ENCODE peak calls at places on chromosomes 1 and 21, in seven cellular contexts. C, B, R, X, J, S and K are unnamed samples.

GRCh38 chr1:240149488-240150094 is 57.9 kb downstream of the FMN2 start:
- DNase-seq in J (peak), B (no peak), C (no peak), R (peak), S (peak), X (peak), K (peak)

GRCh38 chr1:25617626-25618432 is 1.2 kb downstream of the MAN1C1 start:
- DNase-seq in S (peak), J (no peak), B (no peak), X (no peak), R (no peak), C (no peak), K (peak)

GRCh38 chr21:26095131-26095530 is 75.4 kb downstream of the APP start:
- DNase-seq in B (no peak), C (no peak), R (no peak), J (no peak), X (no peak), S (no peak), K (no peak)

GRCh38 chr1:67771152-67771551 is 62.1 kb downstream of the GNG12 start:
- DNase-seq in R (peak), X (peak), B (no peak), C (no peak), S (no peak), J (no peak), K (peak)

GRCh38 chr1:7447736-7448135 is 323.4 kb upstream of the VAMP3 start:
- DNase-seq in R (no peak), S (no peak), X (no peak), J (no peak), B (no peak), C (no peak), K (no peak)

GRCh38 chr21:45969921-45970673 is 11.5 kb upstream of the COL6A1 start:
- DNase-seq in S (no peak), B (no peak), J (no peak), C (no peak), R (no peak), X (no peak), K (no peak)

GRCh38 chr1:233038581-233038980 is 88.2 kb downstream of the NTPCR start:
- DNase-seq in C (no peak), R (no peak), S (peak), X (no peak), J (no peak), B (no peak), K (no peak)

GRCh38 chr1:1627261-1627841 is 4.6 kb upstream of the MMP23B start:
- DNase-seq in X (no peak), S (no peak), R (no peak), B (peak), J (no peak), C (no peak), K (no peak)

GRCh38 chr1:200224315-200224714 is 185.5 kb downstream of the ZNF281 start:
- DNase-seq in S (no peak), J (no peak), B (no peak), C (no peak), X (no peak), R (no peak), K (no peak)

GRCh38 chr1:197674286-197674685 is 101.0 kb downstream of the DENND1B start:
- DNase-seq in C (no peak), R (no peak), B (no peak), X (no peak), J (no peak), S (no peak), K (peak)

GRCh38 chr1:200154069-200154767 is 126.7 kb downstream of the NR5A2 start:
- DNase-seq in C (peak), J (no peak), R (no peak), X (peak), B (no peak), S (no peak), K (no peak)

GRCh38 chr1:19163261-19163660 is 46.8 kb downstream of the UBR4 start:
- DNase-seq in R (no peak), B (no peak), J (no peak), S (no peak), C (no peak), X (no peak), K (no peak)

GRCh38 chr1:39381839-39382238 is 109.6 kb upstream of the BMP8A start:
- DNase-seq in C (no peak), B (no peak), S (no peak), J (no peak), X (no peak), R (no peak), K (no peak)

GRCh38 chr1:165444897-165445370 is at the start of gene RXRG:
- DNase-seq in S (peak), X (no peak), B (no peak), C (no peak), J (no peak), R (no peak), K (peak)

GRCh38 chr1:65323246-65323645 is 13.9 kb downstream of the DNAJC6 start:
- DNase-seq in J (no peak), X (peak), R (no peak), S (no peak), B (no peak), C (no peak), K (no peak)

GRCh38 chr1:60283690-60284089 is 210.1 kb upstream of the C1orf87 start:
- DNase-seq in C (no peak), R (no peak), J (peak), S (no peak), X (peak), B (no peak), K (no peak)

GRCh38 chr1:174367892-174368291 is 79.9 kb upstream of the GPR52 start:
- DNase-seq in S (no peak), R (no peak), C (no peak), J (no peak), X (no peak), B (no peak), K (no peak)

GRCh38 chr1:195466639-195467038 is 1141.6 kb downstream of the KCNT2 start:
- DNase-seq in B (no peak), S (no peak), J (no peak), X (no peak), R (no peak), C (no peak), K (no peak)

GRCh38 chr1:109490029-109490933 is 3.6 kb upstream of the CYB561D1 start:
- DNase-seq in J (peak), B (peak), R (peak), S (peak), X (peak), C (no peak), K (peak)

GRCh38 chr1:198657550-198658064 is 18.8 kb downstream of the PTPRC start:
- DNase-seq in X (peak), C (no peak), B (no peak), S (no peak), R (peak), J (no peak), K (no peak)

GRCh38 chr1:101108123-101108522 is 82.5 kb upstream of the DPH5 start:
- DNase-seq in R (no peak), X (no peak), B (no peak), S (no peak), J (no peak), C (no peak), K (no peak)

GRCh38 chr21:45393833-45394638 is 10.9 kb upstream of the COL18A1 start:
- DNase-seq in S (no peak), X (no peak), B (no peak), J (no peak), R (no peak), C (no peak), K (no peak)

GRCh38 chr21:45037986-45038385 is 36.4 kb upstream of the ADARB1 start:
- DNase-seq in J (no peak), B (no peak), S (peak), X (no peak), C (no peak), R (no peak), K (no peak)

GRCh38 chr1:111406325-111406768 is 21.2 kb downstream of the OVGP1 start:
- DNase-seq in J (no peak), X (no peak), C (peak), S (peak), R (no peak), B (no peak), K (peak)

GRCh38 chr1:63790989-63791388 is 17.2 kb downstream of the ROR1 start:
- DNase-seq in R (no peak), J (no peak), S (no peak), X (no peak), B (no peak), C (no peak), K (no peak)

GRCh38 chr21:42818328-42818749 is 61.0 kb downstream of the WDR4 start:
- DNase-seq in X (peak), B (peak), J (peak), C (no peak), R (peak), S (peak), K (peak)

GRCh38 chr1:117147856-117148588 is 26.5 kb upstream of the TRIM45 start:
- DNase-seq in R (peak), S (no peak), B (no peak), X (no peak), J (no peak), C (no peak), K (no peak)

GRCh38 chr1:109895720-109896504 is 14.7 kb upstream of the CSF1 start:
- DNase-seq in S (no peak), C (no peak), J (peak), B (no peak), X (peak), R (no peak), K (no peak)

GRCh38 chr1:73839922-73840321 is 358.1 kb downstream of the LRRIQ3 start:
- DNase-seq in R (peak), S (no peak), J (peak), B (no peak), C (no peak), X (peak), K (peak)

GRCh38 chr1:207824691-207825090 is 72.8 kb downstream of the CD46 start:
- DNase-seq in S (no peak), R (no peak), C (peak), X (peak), B (no peak), J (no peak), K (no peak)

GRCh38 chr21:21101911-21102310 is 103.7 kb downstream of the NCAM2 start:
- DNase-seq in B (no peak), X (peak), J (peak), S (peak), C (no peak), R (no peak), K (peak)

GRCh38 chr1:32992489-32993214 is 28.0 kb upstream of the RNF19B start:
- DNase-seq in C (peak), X (peak), R (peak), J (peak), S (no peak), B (peak), K (peak)

GRCh38 chr1:32991819-32992488 is 27.3 kb upstream of the RNF19B start:
- DNase-seq in C (no peak), S (no peak), R (no peak), J (no peak), B (no peak), X (no peak), K (no peak)

GRCh38 chr1:32993215-32993566 is 28.6 kb upstream of the RNF19B start:
- DNase-seq in S (no peak), B (no peak), R (no peak), X (no peak), J (no peak), C (peak), K (no peak)

GRCh38 chr1:32990887-32991286 is 26.3 kb upstream of the RNF19B start:
- DNase-seq in B (no peak), X (no peak), C (no peak), S (no peak), R (no peak), J (no peak), K (no peak)

DNA sequence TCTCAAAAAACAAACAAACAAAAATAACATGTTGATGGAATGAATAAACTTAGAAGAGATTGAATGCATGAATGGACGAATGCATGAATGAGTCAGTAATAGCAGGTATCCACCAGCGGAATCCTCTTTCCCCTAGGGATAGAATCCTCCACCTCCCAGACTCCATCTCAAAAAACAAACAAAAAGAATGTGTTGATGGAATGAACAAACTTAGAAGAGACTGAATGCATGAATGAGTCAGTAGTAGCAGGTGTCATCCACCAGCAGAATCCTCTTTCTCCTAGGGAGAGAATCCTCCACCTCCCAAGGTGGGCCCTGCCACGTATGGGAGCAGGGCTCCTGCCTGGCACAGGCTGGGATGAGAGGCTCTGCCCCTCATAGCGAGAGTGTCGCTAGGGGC is 26.8 kb upstream of the RNF19B start:
- DNase-seq in C (no peak), S (no peak), X (no peak), R (peak), B (no peak), J (no peak), K (no peak)
- TF ChIP-seq REST in C (no peak), S (no peak), X (no peak), R (no peak), B (no peak), J (no peak), K (no peak)

GRCh38 chr1:147580609-147581008 is 39.3 kb downstream of the BCL9 start:
- DNase-seq in J (no peak), R (no peak), X (no peak), C (no peak), B (no peak), S (no peak), K (no peak)

GRCh38 chr1:147580200-147580557 is 38.9 kb downstream of the BCL9 start:
- DNase-seq in X (no peak), J (no peak), S (no peak), C (no peak), B (no peak), R (no peak), K (no peak)

GRCh38 chr1:147577033-147577773 is 35.9 kb downstream of the BCL9 start:
- DNase-seq in S (no peak), J (no peak), X (no peak), R (no peak), C (no peak), B (no peak), K (no peak)

GRCh38 chr1:147581459-147581858 is 40.2 kb downstream of the BCL9 start:
- DNase-seq in J (no peak), X (no peak), R (no peak), B (no peak), C (no peak), S (peak), K (no peak)

DNA sequence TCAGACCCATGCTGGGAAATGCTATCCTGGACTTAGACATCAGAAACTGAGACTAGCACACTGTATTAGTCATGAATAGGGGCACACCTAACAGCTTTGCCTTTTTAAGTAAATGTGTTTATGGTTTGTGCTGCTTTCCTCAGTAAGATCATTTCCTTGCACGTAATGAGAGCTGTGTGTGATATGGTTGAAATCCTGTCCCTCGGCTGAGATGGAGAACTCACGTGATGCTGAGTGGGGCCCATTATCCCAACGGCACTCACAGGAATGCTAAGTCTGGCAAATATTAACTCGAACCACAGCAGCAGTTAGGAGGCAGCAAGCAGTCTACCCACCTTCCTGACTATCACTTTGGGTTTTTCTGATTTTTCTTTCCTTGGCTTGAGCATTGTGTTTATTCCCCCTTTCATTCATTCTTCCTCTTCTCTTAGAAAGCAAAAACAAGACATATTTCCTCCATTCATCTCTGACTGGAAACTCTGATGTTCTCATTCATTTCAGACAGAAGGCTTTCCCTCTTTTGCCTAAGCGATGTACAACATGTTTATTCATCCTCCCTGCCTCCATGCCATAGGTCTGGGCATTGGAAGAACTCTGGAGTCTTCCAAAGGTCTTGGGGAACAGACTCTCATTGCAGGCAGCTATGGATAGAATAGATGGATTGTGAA is 38.4 kb downstream of the BCL9 start:
- DNase-seq in R (peak), S (no peak), C (no peak), J (peak), B (no peak), X (no peak), K (no peak)
- TF ChIP-seq REST in R (no peak), S (no peak), C (no peak), J (no peak), B (no peak), X (no peak), K (no peak)

DNA sequence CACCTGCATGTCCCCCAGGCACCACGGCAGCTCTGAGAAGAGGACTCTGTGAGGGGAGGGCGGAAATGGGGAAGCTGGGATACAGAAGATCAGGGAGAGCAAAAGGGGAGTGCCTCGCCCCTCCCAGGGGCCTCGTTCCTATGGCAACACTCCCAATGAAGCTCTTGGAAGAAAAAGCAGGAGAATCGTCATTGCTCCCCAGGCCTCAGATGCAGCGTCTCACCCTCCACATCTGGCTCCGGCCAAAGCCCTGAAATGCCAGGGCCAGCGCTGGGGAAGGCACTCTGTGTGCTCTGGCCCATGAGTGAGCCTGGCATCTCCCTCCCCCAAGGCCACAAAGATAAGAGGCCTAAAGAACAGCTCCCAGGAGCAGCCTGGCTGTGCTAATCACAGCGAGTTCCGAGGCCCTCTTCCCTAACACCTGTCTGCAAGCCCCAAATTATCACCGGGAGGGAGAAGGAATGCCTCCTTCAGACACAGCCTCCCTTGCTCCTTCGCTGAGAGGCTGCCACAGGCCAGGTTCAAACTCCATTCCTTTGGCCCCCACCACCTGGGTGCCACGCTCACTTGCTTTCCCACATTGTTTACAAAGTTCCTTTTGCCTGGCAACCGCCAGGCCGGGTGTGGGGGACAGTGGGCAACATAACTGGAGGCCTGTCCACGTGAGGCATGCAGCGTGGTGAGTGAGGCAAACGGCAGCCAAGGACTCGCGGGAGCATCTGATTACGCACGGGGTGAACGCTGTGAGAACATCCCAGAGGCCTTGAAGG is 27.8 kb downstream of the ECE1 start:
- DNase-seq in J (peak), S (peak), X (peak), R (peak), B (no peak), C (no peak), K (peak)
- TF ChIP-seq REST in J (no peak), S (no peak), X (peak), R (no peak), B (no peak), C (no peak), K (no peak)

GRCh38 chr1:40438391-40439015 is 11.8 kb upstream of the ZFP69B start:
- DNase-seq in B (no peak), J (peak), R (peak), X (peak), S (peak), C (no peak), K (peak)
- TF ChIP-seq REST in B (no peak), J (no peak), R (no peak), X (no peak), S (no peak), C (no peak), K (no peak)

GRCh38 chr1:157968951-157969350 is 24.5 kb upstream of the KIRREL1 start:
- DNase-seq in S (no peak), C (no peak), J (no peak), R (peak), B (no peak), X (no peak), K (no peak)
- TF ChIP-seq REST in S (no peak), C (no peak), J (no peak), R (no peak), B (no peak), X (no peak), K (no peak)

DNA sequence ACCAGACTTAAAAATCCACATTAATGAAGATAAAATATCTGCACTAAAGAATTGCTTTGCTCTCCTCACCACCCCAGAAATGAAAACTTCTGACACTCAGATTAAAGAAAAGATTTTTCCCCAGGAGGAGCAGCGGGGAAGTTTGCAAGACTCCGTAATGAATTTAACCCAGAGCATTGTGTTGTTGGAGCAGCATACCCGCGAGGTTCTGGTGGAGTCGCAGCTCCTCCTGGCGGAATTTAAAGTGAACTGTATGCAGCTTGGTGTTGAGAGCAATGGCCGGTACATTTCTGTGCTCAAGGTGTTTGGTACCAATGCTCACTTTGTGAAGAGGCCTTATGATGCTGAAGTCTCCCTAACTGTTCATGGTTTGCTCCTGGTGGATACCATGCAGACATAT is 46.4 kb downstream of the VPS13D start:
- DNase-seq in C (no peak), S (peak), J (peak), R (peak), B (no peak), X (peak), K (peak)
- TF ChIP-seq REST in C (no peak), S (no peak), J (no peak), R (no peak), B (no peak), X (no peak), K (no peak)